ENCODE peak calls at places on chromosomes 7 and 10, in nine cellular contexts. I is HCT116; O is lung; Q is CD8-positive, alpha-beta memory T cell; W is naive thymus-derived CD4-positive, alpha-beta T cell; V is vagina; J is IMR-90; E is esophagus squamous epithelium; K is Caco-2. T is an unnamed sample.

GRCh38 chr7:55365103-55365679 is at the start of gene LANCL2:
- DNase-seq in I (no peak), O (peak; percentile 50), Q (peak; percentile 46), W (peak; percentile 56), V (no peak), J (peak; percentile 16), E (no peak), K (no peak), T (no peak)

GRCh38 chr10:3806603-3807002 is 21.6 kb upstream of the KLF6 start:
- DNase-seq in I (no peak), O (no peak), Q (no peak), W (no peak), V (no peak), J (peak; percentile 94), E (no peak), K (peak; percentile 76), T (no peak)

GRCh38 chr10:62732841-62733653 is 71.5 kb upstream of the ADO start:
- DNase-seq in I (peak; percentile 71), O (no peak), Q (peak; percentile 78), W (peak; percentile 82), V (no peak), J (peak; percentile 74), E (no peak), K (no peak), T (no peak)

GRCh38 chr10:74825033-74825370 is 1.4 kb upstream of the KAT6B start:
- DNase-seq in I (no peak), O (peak; percentile 40), Q (no peak), W (peak; percentile 40), V (no peak), J (no peak), E (no peak), K (peak; percentile 48), T (no peak)

GRCh38 chr7:159083698-159084068 is 61.0 kb downstream of the VIPR2 start:
- DNase-seq in I (no peak), O (no peak), Q (no peak), W (no peak), V (no peak), J (no peak), E (no peak), K (no peak), T (no peak)

GRCh38 chr10:24518411-24518810 is 205.3 kb downstream of the ARHGAP21 start:
- DNase-seq in I (no peak), O (no peak), Q (no peak), W (no peak), V (no peak), J (no peak), E (no peak), K (no peak), T (no peak)

GRCh38 chr10:121710207-121710606 is 112.0 kb upstream of the FGFR2 start:
- DNase-seq in I (no peak), O (no peak), Q (no peak), W (no peak), V (no peak), J (no peak), E (no peak), K (no peak), T (no peak)

GRCh38 chr10:32199724-32200394 is 143.6 kb upstream of the KIF5B start:
- DNase-seq in I (no peak), O (no peak), Q (no peak), W (no peak), V (no peak), J (no peak), E (no peak), K (no peak), T (no peak)

GRCh38 chr10:126270116-126270515 is 118.2 kb downstream of the ADAM12 start:
- DNase-seq in I (no peak), O (no peak), Q (no peak), W (no peak), V (no peak), J (peak; percentile 84), E (no peak), K (no peak), T (no peak)

GRCh38 chr10:88728107-88728763 is 22.2 kb downstream of the LIPK start:
- DNase-seq in I (peak; percentile 54), O (no peak), Q (no peak), W (no peak), V (no peak), J (no peak), E (no peak), K (peak; percentile 48), T (no peak)

GRCh38 chr7:50667338-50667737 is 102.1 kb upstream of the DDC start:
- DNase-seq in I (no peak), O (no peak), Q (no peak), W (no peak), V (no peak), J (no peak), E (no peak), K (no peak), T (no peak)

GRCh38 chr10:64867501-64867962 is 1346.3 kb downstream of the REEP3 start:
- DNase-seq in I (no peak), O (no peak), Q (no peak), W (no peak), V (no peak), J (no peak), E (no peak), K (peak; percentile 94), T (no peak)

GRCh38 chr10:64873959-64874358 is 1352.8 kb downstream of the REEP3 start:
- DNase-seq in I (no peak), O (no peak), Q (no peak), W (no peak), V (no peak), J (no peak), E (no peak), K (no peak), T (no peak)

DNA sequence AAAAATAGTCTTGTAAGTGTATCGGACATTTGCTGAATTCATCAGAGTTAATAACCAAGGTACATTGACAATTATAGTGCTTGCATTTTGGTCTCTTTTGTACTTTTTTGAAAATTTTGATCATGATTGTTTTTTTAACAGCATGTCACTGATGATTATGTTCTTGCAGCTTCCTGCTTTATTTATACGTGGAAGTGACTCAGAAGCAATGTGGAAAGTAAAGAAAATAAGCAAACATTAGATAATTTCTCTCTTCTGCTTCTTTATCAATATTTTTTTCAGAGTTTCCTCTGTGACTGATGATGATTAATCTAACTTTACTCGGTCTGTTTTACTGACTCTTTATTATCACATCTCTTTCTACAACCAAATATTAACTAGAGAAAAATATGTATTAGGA is 1351.9 kb downstream of the REEP3 start:
- DNase-seq in I (no peak), O (no peak), Q (no peak), W (no peak), V (no peak), J (no peak), E (no peak), K (no peak), T (no peak)
- H3K4me3 ChIP-seq in I (no peak overlapping the region), O (no peak overlapping the region), Q (no peak overlapping the region), W (no peak overlapping the region), V (no peak overlapping the region), J (no peak overlapping the region), E (no peak overlapping the region), K (no peak overlapping the region), T (no peak overlapping the region)

DNA sequence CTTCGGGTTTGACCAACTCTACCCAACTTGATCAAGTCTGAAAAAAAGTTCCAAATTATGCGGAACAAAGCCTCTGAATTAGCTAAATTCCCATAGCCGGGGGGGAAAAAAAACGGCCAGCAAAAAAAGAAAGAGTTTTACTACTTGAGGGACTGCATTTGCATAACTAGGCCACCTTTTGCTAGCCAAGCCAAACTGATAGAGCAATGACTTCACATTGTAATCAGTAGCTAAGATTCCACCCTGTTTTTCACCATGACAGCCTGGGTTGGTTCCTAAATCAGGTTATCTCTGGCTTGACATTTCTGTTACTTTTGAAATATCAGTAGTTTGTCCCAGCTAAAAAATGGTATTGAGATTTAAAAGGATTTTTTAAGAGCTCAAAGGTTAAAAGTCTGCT is 31.4 kb upstream of the CREB3L2 start:
- DNase-seq in I (no peak), O (no peak), Q (no peak), W (no peak), V (no peak), J (no peak), E (no peak), K (no peak), T (no peak)
- H3K4me1 ChIP-seq in I (no peaks in the 10 kb centered on the region), O (no peaks in the 10 kb centered on the region), Q (no peaks in the 10 kb centered on the region), W (no peaks in the 10 kb centered on the region), V (no peaks in the 10 kb centered on the region), J (no peaks in the 10 kb centered on the region), E (no peaks in the 10 kb centered on the region), K (peaks cover 19% of the 10 kb centered on the region), T (no peaks in the 10 kb centered on the region)

DNA sequence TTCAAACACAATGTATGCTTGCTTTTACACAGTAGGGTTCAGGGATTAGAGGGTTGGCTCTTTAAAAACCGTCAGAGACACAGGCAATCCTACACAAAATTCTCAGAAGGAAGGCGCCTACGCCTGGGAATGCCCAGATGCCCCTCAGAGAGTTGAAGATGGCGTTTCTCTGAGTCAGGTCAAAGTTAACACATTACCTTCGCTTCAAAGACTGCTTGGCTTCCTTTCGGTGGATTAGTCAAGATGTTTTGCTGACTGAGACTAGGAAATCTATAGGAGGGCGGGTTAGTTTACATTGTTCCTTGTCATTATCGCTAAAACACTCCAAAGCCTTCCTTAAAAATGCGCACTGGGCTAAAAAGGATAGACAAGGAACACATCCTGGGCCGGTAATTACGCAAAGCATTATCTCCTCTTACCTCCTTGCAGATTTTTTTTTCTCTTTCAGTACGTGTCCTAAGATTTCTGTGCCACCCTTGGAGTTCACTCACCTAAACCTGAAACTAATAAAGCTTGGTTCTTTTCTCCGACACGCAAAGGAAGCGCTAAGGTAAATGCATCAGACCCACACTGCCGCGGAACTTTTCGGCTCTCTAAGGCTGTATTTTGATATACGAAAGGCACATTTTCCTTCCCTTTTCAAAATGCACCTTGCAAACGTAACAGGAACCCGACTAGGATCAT is 887 bp upstream of the CFTR start:
- DNase-seq in I (no peak), O (no peak), Q (no peak), W (no peak), V (no peak), J (no peak), E (no peak), K (no peak), T (no peak)
- H3K4me3 ChIP-seq in I (no peak overlapping the region), O (peak overlapping the region; percentile 36), Q (no peak overlapping the region), W (no peak overlapping the region), V (peak overlapping the region; percentile 43), J (peak overlapping the region; percentile 51), E (peak overlapping the region; percentile 50), K (peak overlapping the region; percentile 82), T (peak overlapping the region; percentile 72)

DNA sequence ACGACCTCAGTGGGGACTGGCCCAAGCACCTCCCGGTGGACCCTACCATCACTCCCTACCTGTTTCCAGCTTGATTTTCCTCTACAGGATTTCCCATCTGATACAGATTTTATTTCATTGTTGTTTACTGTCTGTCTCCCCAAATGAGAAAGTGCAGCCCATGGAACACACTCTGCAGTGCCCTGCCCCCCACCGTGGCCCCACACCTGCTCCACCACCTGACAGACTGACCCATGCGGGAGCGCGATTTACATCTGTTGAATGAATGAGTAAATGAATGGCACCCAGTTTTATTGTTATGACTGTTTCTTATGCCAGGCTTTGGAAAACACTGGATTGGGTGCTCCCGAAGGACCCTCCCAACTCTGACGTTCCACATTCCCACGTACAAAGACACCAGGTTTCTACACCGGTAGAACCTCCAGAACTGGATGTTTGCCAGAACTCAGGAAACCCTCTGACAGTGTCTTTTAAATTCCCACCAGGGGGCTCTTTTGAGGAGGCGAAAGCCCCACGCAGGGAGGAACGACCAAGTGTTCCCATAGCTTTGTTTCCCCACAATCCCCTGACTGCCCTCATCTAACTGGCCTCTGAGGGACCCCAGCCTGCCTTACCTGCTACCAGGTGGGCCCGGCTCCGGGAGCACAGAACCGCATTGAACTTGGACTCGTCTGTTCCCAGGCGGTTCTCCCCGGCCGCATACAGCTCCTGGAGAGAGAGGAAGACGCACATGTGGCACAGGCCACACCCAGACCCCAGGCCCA is 29.0 kb downstream of the PLAC9 start:
- DNase-seq in I (no peak), O (no peak), Q (no peak), W (peak; percentile 27), V (no peak), J (no peak), E (no peak), K (no peak), T (no peak)
- H3K4me1 ChIP-seq in I (peaks cover 86% of the 10 kb centered on the region), O (peaks cover 20% of the 10 kb centered on the region), Q (no peaks in the 10 kb centered on the region), W (no peaks in the 10 kb centered on the region), V (peaks cover 87% of the 10 kb centered on the region), J (peaks cover 55% of the 10 kb centered on the region), E (peaks cover 33% of the 10 kb centered on the region), K (no peaks in the 10 kb centered on the region), T (peaks cover 98% of the 10 kb centered on the region)

T was measured in thoracic aorta.